ENCODE peak calls at places on chromosomes 13 and 19, in four cellular contexts. T is H7; N is CD4-positive, CD25-positive, alpha-beta regulatory T cell; S is fibroblast of mammary gland. C is an unnamed sample.

GRCh38 chr13:99797716-99798115 is 173.9 kb downstream of the ZIC5 start:
- DNase-seq in T (no peak), N (no peak), S (no peak), C (no peak)

GRCh38 chr19:43464089-43464775 is 1.2 kb downstream of the LYPD3 start:
- DNase-seq in T (peak), S (no peak), N (no peak), C (no peak)

GRCh38 chr13:19601749-19602725 is 31.4 kb upstream of the MPHOSPH8 start:
- DNase-seq in N (peak), T (peak), S (peak), C (peak)

GRCh38 chr13:27857271-27857670 is 62.5 kb upstream of the PDX1 start:
- DNase-seq in N (no peak), S (no peak), T (no peak), C (no peak)

GRCh38 chr13:108700421-108701170 is 71.2 kb downstream of the MYO16 start:
- DNase-seq in T (no peak), N (no peak), S (peak), C (peak)

GRCh38 chr13:73662833-73663232 is 471.4 kb downstream of the KLF12 start:
- DNase-seq in N (no peak), S (no peak), T (no peak), C (no peak)

GRCh38 chr13:49399801-49400472 is 43.9 kb downstream of the CAB39L start:
- DNase-seq in S (no peak), N (no peak), T (no peak), C (no peak)

GRCh38 chr13:31023126-31023525 is 90.7 kb downstream of the TEX26 start:
- DNase-seq in T (no peak), S (no peak), N (no peak), C (no peak)

GRCh38 chr19:7916137-7916907 is 1.7 kb downstream of the TGFBR3L start:
- DNase-seq in T (peak), N (peak), S (no peak), C (peak)

GRCh38 chr19:10961073-10961762 is 388 bp downstream of the SMARCA4 start:
- DNase-seq in S (no peak), T (peak), N (no peak), C (peak)

GRCh38 chr19:29858000-29858596 is 46.3 kb downstream of the CCNE1 start:
- DNase-seq in T (peak), N (peak), S (no peak), C (no peak)

GRCh38 chr13:78659450-78660110 is 625 bp upstream of the OBI1 start:
- DNase-seq in N (no peak), S (peak), T (no peak), C (no peak)

GRCh38 chr13:34678154-34678553 is 263.9 kb upstream of the NBEA start:
- DNase-seq in N (no peak), S (no peak), T (no peak), C (no peak)

GRCh38 chr13:109162248-109163051 is 533.0 kb downstream of the MYO16 start:
- DNase-seq in S (no peak), N (no peak), T (no peak), C (no peak)

GRCh38 chr19:44626067-44626624 is 12.8 kb downstream of the IGSF23 start:
- DNase-seq in S (peak), N (no peak), T (no peak), C (peak)

GRCh38 chr13:101452519-101453485 is at the start of gene ITGBL1:
- DNase-seq in N (no peak), T (peak), S (peak), C (peak)